ENCODE peak calls at places on chromosome 18, in ten cellular contexts. Y is uterus, O is PC-9, X is fibroblast of lung, N is endodermal cell, J is GM12878, M is tibial nerve, S is right atrium auricular region, B is HCT116, T is lower lobe of right lung. U is an unnamed sample.
A peak's percentile ranks its signal among the peaks of the same experiment; 100 is the strongest.

GRCh38 chr18:10727477-10727876 is 201.7 kb downstream of the NAPG start:
- DNase-seq in B (no peak), J (no peak), T (no peak), Y (no peak), M (no peak), N (no peak), X (peak; percentile 53), S (no peak), O (no peak), U (no peak)

GRCh38 chr18:11047156-11047555 is 102.2 kb downstream of the PIEZO2 start:
- DNase-seq in B (no peak), T (no peak), S (no peak), J (no peak), M (no peak), O (no peak), N (no peak), Y (no peak), X (no peak), U (peak; percentile 82)

GRCh38 chr18:57839942-57840381 is 36.8 kb upstream of the ATP8B1 start:
- DNase-seq in T (no peak), S (no peak), B (no peak), X (peak; percentile 62), N (no peak), Y (no peak), M (no peak), O (peak; percentile 12), J (no peak), U (no peak)

GRCh38 chr18:12076424-12077140 is 17.1 kb upstream of the ANKRD62 start:
- DNase-seq in M (no peak), Y (no peak), J (no peak), T (no peak), N (peak; percentile 80), X (peak; percentile 28), S (no peak), O (peak; percentile 47), B (no peak), U (no peak)

GRCh38 chr18:12325726-12326245 is 17.7 kb downstream of the TUBB6 start:
- DNase-seq in Y (no peak), S (peak; percentile 52), X (no peak), O (no peak), B (no peak), T (no peak), N (no peak), J (no peak), M (no peak), U (no peak)

GRCh38 chr18:80229766-80230745 is 17.3 kb downstream of the PARD6G start:
- DNase-seq in Y (no peak), B (no peak), J (no peak), X (no peak), O (no peak), T (no peak), M (no peak), N (no peak), S (peak; percentile 36), U (peak; percentile 72)

GRCh38 chr18:66727991-66728390 is 124.1 kb upstream of the CDH19 start:
- DNase-seq in S (no peak), J (no peak), N (no peak), M (no peak), Y (no peak), O (no peak), X (no peak), T (no peak), B (no peak), U (no peak)

GRCh38 chr18:47261902-47262301 is 10.4 kb upstream of the SKOR2 start:
- DNase-seq in O (no peak), S (no peak), J (no peak), M (no peak), X (no peak), N (no peak), B (no peak), Y (no peak), T (no peak), U (no peak)

GRCh38 chr18:79912409-79912991 is 39.0 kb downstream of the SLC66A2 start:
- DNase-seq in T (peak; percentile 37), O (no peak), X (peak; percentile 17), S (no peak), Y (peak; percentile 11), M (no peak), N (peak; percentile 43), B (no peak), J (no peak), U (peak; percentile 87)

GRCh38 chr18:45566025-45566740 is 49.1 kb upstream of the SLC14A2 start:
- DNase-seq in S (peak; percentile 80), B (no peak), M (no peak), X (peak; percentile 86), J (no peak), N (no peak), Y (peak; percentile 73), O (no peak), T (no peak), U (no peak)
- H3K27ac ChIP-seq in S (peak overlapping the region; percentile 48), B (no peak overlapping the region), M (peak overlapping the region; percentile 28), X (peak overlapping the region; percentile 36), J (no peak overlapping the region), N (no peak overlapping the region), Y (peak overlapping the region; percentile 42), O (no peak overlapping the region), T (peak overlapping the region; percentile 53), U (peak overlapping the region; percentile 22)

GRCh38 chr18:74508366-74508765 is 12.2 kb downstream of the CNDP2 start:
- DNase-seq in X (no peak), B (no peak), M (no peak), J (no peak), S (no peak), N (peak; percentile 81), O (no peak), Y (no peak), T (no peak), U (no peak)

GRCh38 chr18:74507927-74508326 is 11.8 kb downstream of the CNDP2 start:
- DNase-seq in O (no peak), Y (no peak), X (no peak), T (no peak), S (no peak), N (peak; percentile 82), M (no peak), J (no peak), B (no peak), U (no peak)

GRCh38 chr18:74507120-74507881 is 11.1 kb downstream of the CNDP2 start:
- DNase-seq in O (no peak), Y (no peak), X (no peak), J (no peak), T (no peak), N (peak; percentile 50), M (no peak), B (no peak), S (no peak), U (no peak)

GRCh38 chr18:74509856-74510769 is 13.9 kb downstream of the CNDP2 start:
- DNase-seq in N (peak; percentile 30), J (no peak), Y (no peak), T (no peak), B (no peak), X (no peak), M (no peak), O (no peak), S (no peak), U (no peak)

DNA sequence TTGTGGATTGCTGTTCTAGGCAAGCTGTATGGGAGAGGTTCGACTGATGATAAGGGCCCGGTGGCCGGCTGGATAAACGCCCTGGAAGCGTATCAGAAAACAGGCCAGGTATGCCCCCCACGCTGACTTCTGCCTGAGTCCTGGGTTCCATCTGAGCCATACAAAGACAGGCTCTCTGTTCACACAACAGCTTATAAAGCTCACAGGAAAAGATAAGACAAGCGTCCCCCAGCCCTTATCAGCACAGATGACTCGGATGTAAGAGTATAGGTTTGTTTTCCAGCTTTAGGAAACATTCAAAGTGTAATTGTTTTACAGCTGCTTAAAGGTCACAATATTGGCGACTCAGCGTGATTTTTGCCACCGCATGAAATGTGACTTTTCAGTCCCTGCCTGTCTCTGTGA is 12.7 kb downstream of the CNDP2 start:
- DNase-seq in T (no peak), O (no peak), J (no peak), S (no peak), Y (no peak), M (no peak), N (peak; percentile 80), X (no peak), B (no peak), U (no peak)
- H3K36me3 ChIP-seq in T (peaks cover 98% of the 10 kb centered on the region), O (peaks cover 19% of the 10 kb centered on the region), J (peaks cover 40% of the 10 kb centered on the region), S (peaks cover 90% of the 10 kb centered on the region), Y (no peaks in the 10 kb centered on the region), M (peaks cover 98% of the 10 kb centered on the region), N (peaks cover 81% of the 10 kb centered on the region), X (peaks cover 22% of the 10 kb centered on the region), B (peaks cover 18% of the 10 kb centered on the region), U (peaks cover 86% of the 10 kb centered on the region)

DNA sequence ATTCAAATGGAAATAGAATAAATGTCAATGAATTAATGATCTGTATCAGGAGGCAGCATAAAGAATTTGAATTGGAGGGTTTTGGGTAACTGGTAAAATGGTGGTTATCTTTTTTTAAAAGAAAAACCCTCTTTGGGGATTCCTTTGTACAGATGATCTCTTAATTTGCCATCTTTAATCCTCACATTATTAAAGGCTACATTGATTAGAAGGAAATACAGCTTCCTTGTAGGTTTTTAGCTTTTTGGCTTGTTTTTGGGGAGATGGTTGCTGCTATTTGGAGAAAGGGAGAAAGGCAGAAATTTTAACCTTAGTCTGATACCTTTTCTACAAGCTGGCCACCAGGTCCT is 600 bp upstream of the MAPRE2 start:
- DNase-seq in S (no peak), T (no peak), J (no peak), B (no peak), M (no peak), X (no peak), N (no peak), Y (no peak), O (no peak), U (no peak)
- H3K4me1 ChIP-seq in S (no peaks in the 10 kb centered on the region), T (peaks cover 42% of the 10 kb centered on the region), J (peaks cover 12% of the 10 kb centered on the region), B (peaks cover 25% of the 10 kb centered on the region), M (peaks cover 39% of the 10 kb centered on the region), X (peaks cover 12% of the 10 kb centered on the region), N (peaks cover 3% of the 10 kb centered on the region), Y (no peaks in the 10 kb centered on the region), O (peaks cover 15% of the 10 kb centered on the region), U (peaks cover 45% of the 10 kb centered on the region)

DNA sequence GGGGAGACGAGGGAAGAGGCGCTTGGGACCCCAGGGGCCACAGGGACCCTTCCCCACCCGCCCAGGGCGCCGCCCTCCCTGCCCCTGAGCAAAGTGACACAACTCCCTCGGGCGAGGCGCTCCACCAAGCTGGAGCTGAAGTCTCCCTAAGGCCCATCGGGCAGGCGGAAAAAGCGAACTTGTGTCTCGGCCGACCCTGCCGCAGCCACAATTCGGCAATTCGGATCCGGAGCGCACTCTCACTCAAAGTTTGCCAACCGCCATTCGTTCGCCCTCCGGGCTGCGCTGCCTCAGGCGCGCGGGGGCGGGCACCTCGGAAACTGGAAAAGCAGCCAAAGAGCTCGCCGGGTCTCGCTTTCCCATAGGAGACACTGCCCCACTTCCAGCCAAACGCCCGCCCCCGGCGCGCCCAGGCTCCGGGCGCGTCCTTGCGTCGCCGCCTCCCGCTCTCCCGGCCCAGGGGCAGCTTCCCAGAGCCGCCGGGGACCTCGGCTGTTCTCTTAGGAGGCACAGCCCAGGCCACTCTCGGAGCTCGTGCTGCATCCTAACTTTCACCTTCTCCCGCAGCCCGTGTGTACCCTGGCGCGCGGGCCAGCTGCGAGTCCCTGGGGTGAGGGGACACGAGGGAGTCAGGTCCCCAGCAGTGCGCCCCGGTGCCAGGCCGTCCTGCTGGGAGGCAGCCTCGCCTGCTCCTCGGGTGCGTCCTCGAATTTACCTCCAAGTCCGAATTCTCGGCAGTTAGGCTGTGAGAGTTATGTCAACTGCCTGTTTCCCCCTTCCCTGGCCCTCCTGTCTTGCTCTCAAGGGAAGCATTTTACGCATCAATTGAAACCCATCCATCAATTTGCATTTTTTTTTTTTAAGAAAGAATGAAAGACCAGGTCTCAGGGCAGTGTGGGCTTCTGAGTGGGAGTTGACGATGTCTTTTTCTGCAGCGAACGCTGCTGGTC is 1.4 kb upstream of the KCTD1 start:
- DNase-seq in X (peak; percentile 57), J (no peak), N (peak; percentile 84), B (peak; percentile 53), Y (peak; percentile 59), S (peak; percentile 68), T (peak; percentile 70), M (peak; percentile 51), O (peak; percentile 74), U (no peak)
- H3K27ac ChIP-seq in X (no peak overlapping the region), J (no peak overlapping the region), N (no peak overlapping the region), B (peak overlapping the region; percentile 88), Y (peak overlapping the region; percentile 53), S (peak overlapping the region; percentile 93), T (peak overlapping the region; percentile 39), M (peak overlapping the region; percentile 98), O (peak overlapping the region; percentile 75), U (peak overlapping the region; percentile 81)

U was measured in esophagus muscularis mucosa.